ENCODE peak calls at places on chromosome 13, in five cellular contexts. One of them, this sample, is unnamed.

GRCh38 chr13:111167290-111167689 is 52.2 kb downstream of the ARHGEF7 start:
- DNase-seq in endothelial cell of umbilical vein: peak
- DNase-seq in HepG2: no peak
- DNase-seq in breast epithelium: no peak
- DNase-seq in GM23338: no peak
- DNase-seq in this sample: no peak

GRCh38 chr13:114067381-114067885 is 65.0 kb downstream of the RASA3 start:
- DNase-seq in endothelial cell of umbilical vein: no peak
- DNase-seq in GM23338: no peak
- DNase-seq in HepG2: no peak
- DNase-seq in breast epithelium: no peak
- DNase-seq in this sample: no peak

GRCh38 chr13:33548065-33548464 is 262.5 kb upstream of the STARD13 start:
- DNase-seq in endothelial cell of umbilical vein: no peak
- DNase-seq in HepG2: no peak
- DNase-seq in GM23338: no peak
- DNase-seq in breast epithelium: no peak
- DNase-seq in this sample: no peak

GRCh38 chr13:88824218-88824617 is 1153.0 kb downstream of the SLITRK5 start:
- DNase-seq in HepG2: no peak
- DNase-seq in breast epithelium: no peak
- DNase-seq in GM23338: no peak
- DNase-seq in endothelial cell of umbilical vein: no peak
- DNase-seq in this sample: no peak

GRCh38 chr13:95643471-95643813 is 1.1 kb downstream of the DZIP1 start:
- DNase-seq in HepG2: peak
- DNase-seq in breast epithelium: no peak
- DNase-seq in GM23338: peak
- DNase-seq in endothelial cell of umbilical vein: no peak
- DNase-seq in this sample: no peak

GRCh38 chr13:95367309-95367843 is 66.1 kb upstream of the ABCC4 start:
- DNase-seq in breast epithelium: no peak
- DNase-seq in HepG2: no peak
- DNase-seq in endothelial cell of umbilical vein: no peak
- DNase-seq in GM23338: no peak
- DNase-seq in this sample: no peak

GRCh38 chr13:96052655-96053002 is 572 bp downstream of the UGGT2 start:
- DNase-seq in endothelial cell of umbilical vein: peak
- DNase-seq in breast epithelium: no peak
- DNase-seq in HepG2: peak
- DNase-seq in GM23338: peak
- DNase-seq in this sample: no peak

GRCh38 chr13:27631156-27631555 is 9.5 kb downstream of the POLR1D start:
- DNase-seq in GM23338: no peak
- DNase-seq in HepG2: no peak
- DNase-seq in endothelial cell of umbilical vein: no peak
- DNase-seq in breast epithelium: no peak
- DNase-seq in this sample: no peak

GRCh38 chr13:65292488-65292901 is 1937.6 kb downstream of the PCDH9 start:
- DNase-seq in HepG2: no peak
- DNase-seq in endothelial cell of umbilical vein: peak
- DNase-seq in GM23338: peak
- DNase-seq in breast epithelium: no peak
- DNase-seq in this sample: no peak

GRCh38 chr13:53197424-53197823 is 168.8 kb downstream of the OLFM4 start:
- DNase-seq in GM23338: no peak
- DNase-seq in breast epithelium: no peak
- DNase-seq in endothelial cell of umbilical vein: no peak
- DNase-seq in HepG2: no peak
- DNase-seq in this sample: no peak

GRCh38 chr13:101149735-101150380 is 266.4 kb downstream of the NALCN start:
- DNase-seq in HepG2: no peak
- DNase-seq in breast epithelium: no peak
- DNase-seq in GM23338: peak
- DNase-seq in endothelial cell of umbilical vein: peak
- DNase-seq in this sample: no peak

GRCh38 chr13:77022341-77022740 is 4.6 kb downstream of the FBXL3 start:
- DNase-seq in GM23338: no peak
- DNase-seq in breast epithelium: no peak
- DNase-seq in endothelial cell of umbilical vein: no peak
- DNase-seq in HepG2: no peak
- DNase-seq in this sample: no peak

GRCh38 chr13:75485286-75486062 is 3.5 kb upstream of the TBC1D4 start:
- DNase-seq in GM23338: peak
- DNase-seq in HepG2: peak
- DNase-seq in breast epithelium: peak
- DNase-seq in endothelial cell of umbilical vein: no peak
- DNase-seq in this sample: no peak

GRCh38 chr13:46405457-46405856 is 18.4 kb upstream of the RUBCNL start:
- DNase-seq in HepG2: no peak
- DNase-seq in breast epithelium: no peak
- DNase-seq in endothelial cell of umbilical vein: no peak
- DNase-seq in GM23338: no peak
- DNase-seq in this sample: no peak

GRCh38 chr13:46404732-46405097 is 17.7 kb upstream of the RUBCNL start:
- DNase-seq in breast epithelium: no peak
- DNase-seq in endothelial cell of umbilical vein: no peak
- DNase-seq in GM23338: no peak
- DNase-seq in HepG2: no peak
- DNase-seq in this sample: no peak

GRCh38 chr13:46401432-46401831 is 14.4 kb upstream of the RUBCNL start:
- DNase-seq in HepG2: no peak
- DNase-seq in GM23338: no peak
- DNase-seq in breast epithelium: no peak
- DNase-seq in endothelial cell of umbilical vein: no peak
- DNase-seq in this sample: no peak

GRCh38 chr13:46403851-46404731 is 17.0 kb upstream of the RUBCNL start:
- DNase-seq in HepG2: no peak
- DNase-seq in breast epithelium: no peak
- DNase-seq in GM23338: no peak
- DNase-seq in endothelial cell of umbilical vein: no peak
- DNase-seq in this sample: no peak

DNA sequence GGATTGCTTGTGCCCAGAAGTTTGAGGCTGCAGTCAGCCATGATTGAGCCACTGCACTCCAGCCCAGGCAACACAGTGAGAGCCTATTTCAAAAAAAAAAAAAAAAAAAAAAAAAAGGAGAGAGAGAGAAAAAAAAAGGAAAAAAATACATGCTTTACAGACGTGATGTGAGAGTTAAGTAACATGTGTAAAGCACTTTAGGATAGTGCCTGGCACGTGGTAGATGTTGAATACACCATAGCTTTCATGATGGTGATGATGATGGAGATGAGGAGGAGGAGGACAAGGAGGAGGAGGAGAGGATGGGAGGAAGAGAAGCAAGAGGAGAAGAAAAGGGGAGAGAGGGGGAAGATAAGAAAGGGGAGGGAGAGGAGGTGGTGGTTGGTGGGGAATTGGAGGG is 15.1 kb upstream of the RUBCNL start:
- DNase-seq in GM23338: no peak
- DNase-seq in endothelial cell of umbilical vein: no peak
- DNase-seq in breast epithelium: no peak
- DNase-seq in HepG2: no peak
- DNase-seq in this sample: no peak
- H3K27ac ChIP-seq in GM23338: no peak
- H3K27ac ChIP-seq in endothelial cell of umbilical vein: no peak
- H3K27ac ChIP-seq in breast epithelium: no peak
- H3K27ac ChIP-seq in HepG2: no peak
- H3K27ac ChIP-seq in this sample: no peak

GRCh38 chr13:44207476-44207875 is 166.1 kb upstream of the SERP2 start:
- DNase-seq in breast epithelium: no peak
- DNase-seq in endothelial cell of umbilical vein: no peak
- DNase-seq in GM23338: no peak
- DNase-seq in HepG2: no peak
- DNase-seq in this sample: no peak

GRCh38 chr13:44212633-44213387 is 160.8 kb upstream of the SERP2 start:
- DNase-seq in GM23338: peak
- DNase-seq in breast epithelium: no peak
- DNase-seq in endothelial cell of umbilical vein: no peak
- DNase-seq in HepG2: no peak
- DNase-seq in this sample: no peak

GRCh38 chr13:44210525-44210924 is 163.1 kb upstream of the SERP2 start:
- DNase-seq in GM23338: no peak
- DNase-seq in HepG2: no peak
- DNase-seq in breast epithelium: no peak
- DNase-seq in endothelial cell of umbilical vein: no peak
- DNase-seq in this sample: no peak

GRCh38 chr13:44211753-44212152 is 161.9 kb upstream of the SERP2 start:
- DNase-seq in GM23338: no peak
- DNase-seq in HepG2: no peak
- DNase-seq in breast epithelium: no peak
- DNase-seq in endothelial cell of umbilical vein: no peak
- DNase-seq in this sample: no peak

DNA sequence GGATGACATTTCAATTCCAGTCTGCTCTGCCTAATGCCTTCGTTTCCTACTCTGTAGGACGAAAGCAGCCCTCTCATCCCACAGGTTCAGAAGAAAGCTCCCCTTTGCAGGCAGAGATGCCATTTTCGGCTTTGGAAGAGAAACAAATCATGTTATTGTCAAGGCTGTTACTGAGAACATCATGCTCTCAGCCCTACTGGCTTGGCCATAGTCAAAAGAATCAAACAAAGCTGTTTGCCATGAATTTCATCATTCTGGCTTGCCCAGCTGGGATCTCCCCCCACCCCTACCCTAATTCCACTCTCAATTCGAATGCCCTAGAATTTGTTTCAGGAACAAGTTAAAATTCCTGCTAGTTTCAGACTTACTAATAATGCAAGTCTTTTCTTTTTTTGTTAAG is 162.3 kb upstream of the SERP2 start:
- DNase-seq in GM23338: no peak
- DNase-seq in endothelial cell of umbilical vein: no peak
- DNase-seq in breast epithelium: no peak
- DNase-seq in HepG2: no peak
- DNase-seq in this sample: no peak
- TF ChIP-seq POLR2AphosphoS5 in GM23338: no peak
- TF ChIP-seq POLR2AphosphoS5 in endothelial cell of umbilical vein: no peak
- TF ChIP-seq POLR2AphosphoS5 in breast epithelium: peak
- TF ChIP-seq POLR2AphosphoS5 in HepG2: no peak
- TF ChIP-seq POLR2AphosphoS5 in this sample: no peak

GRCh38 chr13:44389856-44390255 is 16.2 kb downstream of the SERP2 start:
- DNase-seq in endothelial cell of umbilical vein: no peak
- DNase-seq in GM23338: no peak
- DNase-seq in breast epithelium: no peak
- DNase-seq in HepG2: no peak
- DNase-seq in this sample: no peak

GRCh38 chr13:44386932-44387556 is 13.4 kb downstream of the SERP2 start:
- DNase-seq in endothelial cell of umbilical vein: no peak
- DNase-seq in GM23338: no peak
- DNase-seq in breast epithelium: no peak
- DNase-seq in HepG2: no peak
- DNase-seq in this sample: no peak

GRCh38 chr13:44389003-44389666 is 15.5 kb downstream of the SERP2 start:
- DNase-seq in breast epithelium: no peak
- DNase-seq in HepG2: no peak
- DNase-seq in GM23338: no peak
- DNase-seq in endothelial cell of umbilical vein: no peak
- DNase-seq in this sample: no peak

GRCh38 chr13:44385847-44386246 is 12.2 kb downstream of the SERP2 start:
- DNase-seq in GM23338: no peak
- DNase-seq in breast epithelium: no peak
- DNase-seq in HepG2: no peak
- DNase-seq in endothelial cell of umbilical vein: no peak
- DNase-seq in this sample: no peak

DNA sequence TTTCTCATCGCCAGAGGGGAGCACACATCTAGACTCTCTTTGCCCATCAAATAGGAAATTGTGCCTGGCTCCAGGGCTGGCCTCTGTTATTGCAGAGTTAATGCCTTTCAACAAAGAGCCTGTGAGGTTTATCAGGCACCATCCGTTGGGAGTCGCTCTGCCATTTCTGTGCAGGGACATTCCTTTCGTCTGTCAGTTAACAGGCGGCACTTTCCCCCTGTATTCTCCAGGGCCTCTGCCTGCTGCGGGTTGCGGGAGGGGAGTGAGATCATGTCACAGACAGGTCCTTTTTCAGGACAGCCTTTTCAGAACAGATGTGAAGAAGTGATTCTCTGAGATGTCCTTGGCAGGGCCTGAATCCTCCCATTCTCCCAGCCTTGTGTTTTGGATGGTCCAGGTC is 14.8 kb downstream of the SERP2 start:
- DNase-seq in breast epithelium: no peak
- DNase-seq in endothelial cell of umbilical vein: no peak
- DNase-seq in GM23338: peak
- DNase-seq in HepG2: peak
- DNase-seq in this sample: no peak
- TF ChIP-seq CTCF in breast epithelium: no peak
- TF ChIP-seq CTCF in endothelial cell of umbilical vein: no peak
- TF ChIP-seq CTCF in GM23338: peak
- TF ChIP-seq CTCF in HepG2: peak
- TF ChIP-seq CTCF in this sample: no peak

GRCh38 chr13:23180711-23181110 is at the start of gene SGCG:
- DNase-seq in endothelial cell of umbilical vein: no peak
- DNase-seq in GM23338: no peak
- DNase-seq in breast epithelium: no peak
- DNase-seq in HepG2: no peak
- DNase-seq in this sample: no peak
- H3K27ac ChIP-seq in endothelial cell of umbilical vein: no peak
- H3K27ac ChIP-seq in GM23338: no peak
- H3K27ac ChIP-seq in breast epithelium: no peak
- H3K27ac ChIP-seq in HepG2: no peak
- H3K27ac ChIP-seq in this sample: no peak

GRCh38 chr13:98307392-98307743 is 130.3 kb upstream of the RNF113B start:
- DNase-seq in breast epithelium: no peak
- DNase-seq in GM23338: no peak
- DNase-seq in HepG2: no peak
- DNase-seq in endothelial cell of umbilical vein: peak
- DNase-seq in this sample: no peak
- TF ChIP-seq POLR2AphosphoS5 in breast epithelium: no peak
- TF ChIP-seq POLR2AphosphoS5 in GM23338: no peak
- TF ChIP-seq POLR2AphosphoS5 in HepG2: no peak
- TF ChIP-seq POLR2AphosphoS5 in endothelial cell of umbilical vein: no peak
- TF ChIP-seq POLR2AphosphoS5 in this sample: no peak

DNA sequence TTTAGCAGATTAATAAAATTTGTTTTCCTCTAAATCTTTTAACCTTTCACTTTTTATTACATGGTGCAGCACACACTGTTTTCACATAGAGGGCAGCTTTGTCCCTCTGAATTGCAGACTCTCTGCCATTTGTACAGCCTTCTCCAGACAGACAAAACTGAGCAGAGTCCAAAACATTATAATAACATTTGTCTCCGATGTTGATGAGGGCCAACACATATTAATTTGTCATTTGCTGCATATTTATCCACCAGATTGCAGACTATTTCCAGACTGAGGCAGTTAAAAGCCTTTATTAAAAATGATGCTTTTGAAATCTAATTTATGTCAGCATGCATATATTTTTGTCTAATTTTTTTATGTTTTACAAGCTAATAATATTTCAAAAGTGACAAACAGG is 1251.9 kb upstream of the SLC10A2 start:
- DNase-seq in endothelial cell of umbilical vein: peak
- DNase-seq in HepG2: no peak
- DNase-seq in GM23338: peak
- DNase-seq in breast epithelium: no peak
- DNase-seq in this sample: no peak
- TF ChIP-seq CTCF in endothelial cell of umbilical vein: peak
- TF ChIP-seq CTCF in HepG2: no peak
- TF ChIP-seq CTCF in GM23338: peak
- TF ChIP-seq CTCF in breast epithelium: no peak
- TF ChIP-seq CTCF in this sample: peak

This sample was measured in prostate gland.